ENCODE peak calls at places on chromosomes 12 and 14, in seven cellular contexts. K is A549, D is esophagus squamous epithelium, Q is stomach, G is uterus, S is adrenal gland, T is ovary. O is an unnamed sample.

GRCh38 chr12:90543393-90543792 is 411.6 kb downstream of the CCER1 start:
- DNase-seq in K (no peak), D (no peak), Q (no peak), G (no peak), S (no peak), T (no peak), O (no peak)

GRCh38 chr12:52524898-52525591 is 4.9 kb upstream of the KRT5 start:
- DNase-seq in K (no peak), D (no peak), Q (no peak), G (no peak), S (peak), T (no peak), O (no peak)

GRCh38 chr14:68733086-68733621 is 59.7 kb downstream of the ZFP36L1 start:
- DNase-seq in K (no peak), D (no peak), Q (no peak), G (no peak), S (peak), T (no peak), O (peak)

GRCh38 chr14:34113051-34113511 is 162.2 kb upstream of the EGLN3 start:
- DNase-seq in K (peak), D (no peak), Q (no peak), G (no peak), S (no peak), T (no peak), O (no peak)

GRCh38 chr14:90642239-90642717 is 174.0 kb downstream of the TTC7B start:
- DNase-seq in K (peak), D (no peak), Q (no peak), G (no peak), S (no peak), T (no peak), O (no peak)

GRCh38 chr12:14216405-14217294 is 148.8 kb upstream of the ATF7IP start:
- DNase-seq in K (no peak), D (no peak), Q (no peak), G (no peak), S (no peak), T (no peak), O (peak)

GRCh38 chr12:53286448-53286847 is 8.9 kb upstream of the PFDN5 start:
- DNase-seq in K (no peak), D (no peak), Q (no peak), G (no peak), S (no peak), T (no peak), O (no peak)

GRCh38 chr14:93655078-93655750 is 133.1 kb downstream of the PRIMA1 start:
- DNase-seq in K (peak), D (no peak), Q (no peak), G (peak), S (no peak), T (no peak), O (peak)

GRCh38 chr12:3700861-3701260 is 52.0 kb downstream of the CRACR2A start:
- DNase-seq in K (no peak), D (no peak), Q (no peak), G (no peak), S (no peak), T (no peak), O (no peak)

GRCh38 chr14:78399316-78399889 is 229.2 kb downstream of the NRXN3 start:
- DNase-seq in K (no peak), D (no peak), Q (no peak), G (no peak), S (no peak), T (no peak), O (peak)

GRCh38 chr12:32661706-32662105 is 17.4 kb upstream of the DNM1L start:
- DNase-seq in K (no peak), D (no peak), Q (no peak), G (no peak), S (no peak), T (no peak), O (no peak)

GRCh38 chr12:88577537-88577936 is 2.7 kb downstream of the KITLG start:
- DNase-seq in K (peak), D (no peak), Q (no peak), G (no peak), S (no peak), T (no peak), O (no peak)

GRCh38 chr12:17992002-17992656 is 97.9 kb downstream of the RERGL start:
- DNase-seq in K (peak), D (no peak), Q (no peak), G (no peak), S (no peak), T (no peak), O (peak)

GRCh38 chr12:5268424-5269210 is 163.3 kb upstream of the NTF3 start:
- DNase-seq in K (no peak), D (no peak), Q (no peak), G (no peak), S (no peak), T (no peak), O (no peak)

GRCh38 chr12:65499167-65499566 is 220.7 kb downstream of the MSRB3 start:
- DNase-seq in K (no peak), D (no peak), Q (no peak), G (no peak), S (no peak), T (no peak), O (no peak)

GRCh38 chr12:122062832-122063690 is 15.5 kb upstream of the MLXIP start:
- DNase-seq in K (peak), D (no peak), Q (peak), G (peak), S (peak), T (peak), O (peak)

GRCh38 chr12:70989232-70989631 is 68.7 kb upstream of the PTPRR start:
- DNase-seq in K (no peak), D (no peak), Q (no peak), G (no peak), S (no peak), T (no peak), O (no peak)

GRCh38 chr12:120132863-120133385 is 16.4 kb upstream of the RAB35 start:
- DNase-seq in K (no peak), D (no peak), Q (peak), G (no peak), S (no peak), T (no peak), O (no peak)

GRCh38 chr14:39615352-39615751 is 183.1 kb upstream of the FBXO33 start:
- DNase-seq in K (no peak), D (no peak), Q (no peak), G (no peak), S (no peak), T (no peak), O (no peak)

GRCh38 chr12:124454735-124455134 is 112.7 kb downstream of the NCOR2 start:
- DNase-seq in K (no peak), D (no peak), Q (no peak), G (no peak), S (no peak), T (no peak), O (no peak)

GRCh38 chr14:53306926-53307325 is 153.8 kb upstream of the DDHD1 start:
- DNase-seq in K (no peak), D (no peak), Q (no peak), G (peak), S (no peak), T (no peak), O (peak)

GRCh38 chr14:43369710-43370109 is 1137.4 kb downstream of the FSCB start:
- DNase-seq in K (no peak), D (no peak), Q (no peak), G (no peak), S (no peak), T (no peak), O (no peak)

GRCh38 chr14:97458302-97459137 is 661.3 kb downstream of the VRK1 start:
- DNase-seq in K (no peak), D (no peak), Q (peak), G (no peak), S (no peak), T (no peak), O (no peak)

GRCh38 chr12:92570056-92570753 is 132.6 kb upstream of the PLEKHG7 start:
- DNase-seq in K (peak), D (no peak), Q (peak), G (peak), S (peak), T (peak), O (peak)

GRCh38 chr12:79326225-79326624 is 364.5 kb downstream of the PAWR start:
- DNase-seq in K (no peak), D (no peak), Q (no peak), G (no peak), S (no peak), T (no peak), O (no peak)

GRCh38 chr14:58060898-58061297 is 91.1 kb downstream of the ARMH4 start:
- DNase-seq in K (no peak), D (no peak), Q (no peak), G (no peak), S (no peak), T (no peak), O (no peak)
- H3K4me3 ChIP-seq in K (no peak), D (no peak), Q (no peak), G (no peak), S (no peak), T (no peak), O (no peak)

GRCh38 chr14:75279739-75280447 is 1.3 kb downstream of the FOS start:
- DNase-seq in K (no peak), D (no peak), Q (no peak), G (peak), S (peak), T (peak), O (no peak)

GRCh38 chr14:75280448-75280830 is 1.8 kb downstream of the FOS start:
- DNase-seq in K (no peak), D (no peak), Q (no peak), G (no peak), S (no peak), T (no peak), O (no peak)

GRCh38 chr14:75278422-75279152 is at the start of gene FOS:
- DNase-seq in K (peak), D (peak), Q (peak), G (peak), S (peak), T (peak), O (peak)

GRCh38 chr14:75277796-75278421 is 719 bp upstream of the FOS start:
- DNase-seq in K (no peak), D (no peak), Q (no peak), G (no peak), S (no peak), T (no peak), O (peak)

DNA sequence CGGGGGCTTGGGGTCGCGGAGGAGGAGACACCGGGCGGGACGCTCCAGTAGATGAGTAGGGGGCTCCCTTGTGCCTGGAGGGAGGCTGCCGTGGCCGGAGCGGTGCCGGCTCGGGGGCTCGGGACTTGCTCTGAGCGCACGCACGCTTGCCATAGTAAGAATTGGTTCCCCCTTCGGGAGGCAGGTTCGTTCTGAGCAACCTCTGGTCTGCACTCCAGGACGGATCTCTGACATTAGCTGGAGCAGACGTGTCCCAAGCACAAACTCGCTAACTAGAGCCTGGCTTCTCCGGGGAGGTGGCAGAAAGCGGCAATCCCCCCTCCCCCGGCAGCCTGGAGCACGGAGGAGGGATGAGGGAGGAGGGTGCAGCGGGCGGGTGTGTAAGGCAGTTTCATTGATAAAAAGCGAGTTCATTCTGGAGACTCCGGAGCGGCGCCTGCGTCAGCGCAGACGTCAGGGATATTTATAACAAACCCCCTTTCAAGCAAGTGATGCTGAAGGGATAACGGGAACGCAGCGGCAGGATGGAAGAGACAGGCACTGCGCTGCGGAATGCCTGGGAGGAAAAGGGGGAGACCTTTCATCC is 618 bp downstream of the FOS start:
- DNase-seq in K (peak), D (no peak), Q (no peak), G (peak), S (peak), T (peak), O (peak)
- TF ChIP-seq POLR2A in K (no peak), D (no peak), Q (no peak), G (peak), S (peak), T (peak), O (no peak)

GRCh38 chr14:100825691-100826331 is at the start of gene MEG3:
- DNase-seq in K (peak), D (no peak), Q (no peak), G (peak), S (peak), T (peak), O (no peak)

GRCh38 chr14:100824156-100824555 is 1.8 kb upstream of the MEG3 start:
- DNase-seq in K (no peak), D (no peak), Q (no peak), G (peak), S (peak), T (peak), O (no peak)

GRCh38 chr14:100823488-100823887 is 2.4 kb upstream of the MEG3 start:
- DNase-seq in K (no peak), D (no peak), Q (no peak), G (no peak), S (no peak), T (no peak), O (no peak)

GRCh38 chr14:100826371-100827139 is 637 bp downstream of the MEG3 start:
- DNase-seq in K (no peak), D (no peak), Q (no peak), G (no peak), S (no peak), T (no peak), O (no peak)

GRCh38 chr14:100824946-100825690 is 800 bp upstream of the MEG3 start:
- DNase-seq in K (no peak), D (no peak), Q (no peak), G (no peak), S (no peak), T (no peak), O (no peak)
- H3K4me3 ChIP-seq in K (no peak), D (peak), Q (peak), G (peak), S (no peak), T (peak), O (no peak)

GRCh38 chr14:60206249-60206670 is 41.1 kb upstream of the DHRS7 start:
- DNase-seq in K (no peak), D (no peak), Q (no peak), G (no peak), S (no peak), T (no peak), O (no peak)

GRCh38 chr14:60206837-60207533 is 41.8 kb upstream of the DHRS7 start:
- DNase-seq in K (no peak), D (no peak), Q (no peak), G (no peak), S (no peak), T (no peak), O (peak)

GRCh38 chr14:60210703-60211102 is 38.3 kb upstream of the PPM1A start:
- DNase-seq in K (no peak), D (no peak), Q (no peak), G (no peak), S (no peak), T (no peak), O (no peak)

GRCh38 chr14:60204104-60204842 is 39.1 kb upstream of the DHRS7 start:
- DNase-seq in K (no peak), D (no peak), Q (no peak), G (no peak), S (no peak), T (no peak), O (peak)

DNA sequence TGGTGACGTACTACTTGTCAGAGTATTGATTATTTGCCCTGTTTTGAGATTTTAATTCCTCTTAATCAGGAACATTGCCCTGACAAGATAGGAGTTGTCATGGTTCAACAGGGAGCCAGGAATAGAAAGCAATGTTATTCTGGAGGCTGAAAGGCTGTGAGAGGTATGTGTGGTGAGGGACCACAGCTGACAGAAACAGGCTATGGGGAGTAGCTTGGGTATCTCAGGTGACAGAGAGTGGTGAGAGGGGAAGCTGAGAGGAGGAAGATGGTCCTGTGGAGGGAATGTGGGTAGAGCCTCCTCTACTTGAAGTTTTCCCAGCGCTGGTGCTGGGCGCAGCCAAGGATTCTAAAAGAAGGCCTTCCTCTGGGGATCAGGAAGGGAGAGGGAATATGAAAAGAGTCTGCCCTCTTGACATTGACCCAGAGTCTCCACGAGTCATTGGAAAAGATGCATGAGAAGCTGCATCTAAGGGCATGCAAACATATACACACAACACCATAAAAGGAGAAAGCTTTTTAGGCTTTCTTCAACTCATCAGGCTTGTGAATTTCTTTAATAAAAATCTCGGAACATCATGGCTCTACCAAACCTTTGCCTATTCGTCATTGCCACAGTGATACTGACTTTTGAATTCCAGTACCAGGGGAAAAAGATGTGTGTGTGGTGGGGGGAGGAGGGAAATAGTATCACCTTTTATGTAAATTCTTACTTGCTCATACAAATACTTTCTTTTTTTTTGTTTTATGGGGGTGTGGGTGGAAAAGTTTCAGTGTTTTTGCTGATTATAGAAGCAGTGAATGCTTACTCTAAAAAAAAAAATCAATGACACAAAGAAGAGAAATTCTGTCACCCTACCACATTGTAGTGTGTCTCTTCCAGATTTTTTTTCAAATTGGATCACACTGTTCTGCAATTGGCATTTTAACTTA is 39.9 kb upstream of the DHRS7 start:
- DNase-seq in K (no peak), D (no peak), Q (no peak), G (no peak), S (no peak), T (no peak), O (no peak)
- TF ChIP-seq POLR2A in K (no peak), D (no peak), Q (no peak), G (no peak), S (no peak), T (no peak), O (no peak)

DNA sequence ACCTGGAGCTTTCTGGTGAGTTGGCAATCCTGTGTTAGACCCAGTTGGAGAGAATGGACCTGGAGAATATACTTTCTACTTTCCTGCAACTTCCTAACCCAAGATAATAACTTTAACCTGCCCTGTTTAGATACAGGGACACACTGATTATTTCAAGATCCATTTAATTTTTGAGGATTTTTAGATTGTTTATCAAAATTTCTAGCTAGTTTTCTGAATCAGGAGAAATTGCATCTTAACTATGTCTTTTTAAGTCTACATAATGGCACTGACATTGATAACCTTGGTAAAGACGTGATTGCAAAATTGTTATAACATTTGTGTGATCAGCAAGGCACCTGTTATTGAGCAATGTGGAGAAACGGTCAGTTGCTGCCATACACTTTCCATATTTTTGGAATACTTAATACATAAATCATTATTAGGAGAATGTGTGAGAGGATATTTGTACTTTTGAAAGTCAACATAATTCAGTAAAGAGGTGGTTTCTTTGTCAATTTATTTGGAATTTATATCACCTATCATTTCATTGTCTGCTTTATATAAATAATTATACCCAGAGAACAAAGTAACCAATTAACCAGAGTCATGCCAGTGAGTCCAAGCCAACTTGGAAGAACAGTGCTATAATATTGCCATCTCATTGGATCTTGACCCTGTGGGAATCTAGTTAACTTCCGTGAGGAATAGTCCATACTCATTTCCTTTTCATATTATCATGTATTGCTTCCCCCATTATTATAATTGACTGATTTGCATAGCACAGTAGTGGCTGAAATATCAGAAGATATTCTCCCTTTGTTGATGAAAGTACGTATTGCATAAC is 28.4 kb downstream of the NFYB start:
- DNase-seq in K (no peak), D (no peak), Q (no peak), G (no peak), S (no peak), T (no peak), O (no peak)
- H3K4me3 ChIP-seq in K (no peak), D (no peak), Q (no peak), G (no peak), S (no peak), T (no peak), O (no peak)

GRCh38 chr14:49972840-49973239 is 80.0 kb downstream of the ARF6 start:
- DNase-seq in K (peak), D (no peak), Q (peak), G (peak), S (peak), T (peak), O (no peak)
- TF ChIP-seq POLR2A in K (no peak), D (peak), Q (no peak), G (no peak), S (no peak), T (no peak), O (no peak)

GRCh38 chr12:100591979-100592378 is 18.5 kb downstream of the GAS2L3 start:
- DNase-seq in K (no peak), D (no peak), Q (no peak), G (no peak), S (no peak), T (no peak), O (no peak)
- H3K4me3 ChIP-seq in K (no peak), D (no peak), Q (no peak), G (no peak), S (no peak), T (no peak), O (no peak)

GRCh38 chr12:68665016-68665569 is 21.7 kb upstream of the NUP107 start:
- DNase-seq in K (peak), D (no peak), Q (no peak), G (no peak), S (no peak), T (no peak), O (peak)
- TF ChIP-seq POLR2A in K (no peak), D (no peak), Q (no peak), G (no peak), S (no peak), T (no peak), O (peak)